ENCODE peak calls at places on chromosomes 1 and 21, in seven cellular contexts. Q is heart right ventricle; A is CD8-positive, alpha-beta T cell; V is tibial artery; L is kidney; B is lower lobe of right lung; W is sigmoid colon. G is an unnamed sample.

GRCh38 chr1:65531972-65532570 is 111.6 kb downstream of the LEPR start:
- DNase-seq in V (no peak), B (no peak), L (no peak), A (no peak), W (no peak), Q (no peak), G (no peak)

GRCh38 chr1:157671895-157672294 is 28.7 kb downstream of the FCRL3 start:
- DNase-seq in L (no peak), A (no peak), W (no peak), V (no peak), B (no peak), Q (no peak), G (no peak)

GRCh38 chr1:45994423-45994822 is 138.0 kb downstream of the PIK3R3 start:
- DNase-seq in A (no peak), W (no peak), Q (no peak), L (no peak), V (no peak), B (no peak), G (no peak)

GRCh38 chr1:221141606-221142285 is 262.5 kb downstream of the HLX start:
- DNase-seq in L (no peak), V (no peak), Q (no peak), B (no peak), A (no peak), W (no peak), G (peak; percentile 12)

GRCh38 chr21:42348762-42349161 is 2.0 kb downstream of the TFF2 start:
- DNase-seq in A (no peak), B (no peak), Q (no peak), V (peak; percentile 20), L (no peak), W (no peak), G (no peak)

GRCh38 chr1:86706018-86706417 is 1.6 kb downstream of the SH3GLB1 start:
- DNase-seq in Q (no peak), W (no peak), L (no peak), B (no peak), A (no peak), V (no peak), G (no peak)

GRCh38 chr1:17729248-17729647 is 25.9 kb upstream of the ACTL8 start:
- DNase-seq in Q (no peak), L (no peak), V (no peak), B (no peak), A (no peak), W (no peak), G (no peak)

GRCh38 chr1:29543586-29543985 is 307.3 kb downstream of the PTPRU start:
- DNase-seq in B (no peak), W (peak; percentile 24), A (no peak), L (no peak), V (peak; percentile 49), Q (no peak), G (no peak)

GRCh38 chr1:219430419-219430818 is 182.5 kb downstream of the ZC3H11B start:
- DNase-seq in B (no peak), W (no peak), A (no peak), Q (no peak), L (no peak), V (no peak), G (no peak)

GRCh38 chr1:59379028-59379728 is 82.3 kb downstream of the FGGY start:
- DNase-seq in L (no peak), V (no peak), W (no peak), Q (no peak), B (no peak), A (no peak), G (no peak)

GRCh38 chr1:24102966-24103365 is 9.0 kb downstream of the MYOM3 start:
- DNase-seq in W (no peak), A (no peak), L (no peak), Q (peak; percentile 75), B (peak; percentile 59), V (peak; percentile 74), G (no peak)

GRCh38 chr1:17618558-17619247 is 79.2 kb downstream of the ARHGEF10L start:
- DNase-seq in W (no peak), Q (no peak), V (peak; percentile 92), L (no peak), B (no peak), A (no peak), G (no peak)

GRCh38 chr1:7471836-7472235 is 299.3 kb upstream of the VAMP3 start:
- DNase-seq in A (no peak), V (no peak), W (no peak), B (no peak), L (peak; percentile 90), Q (no peak), G (peak; percentile 61)

GRCh38 chr1:40001456-40001855 is 39.1 kb upstream of the CAP1 start:
- DNase-seq in L (no peak), Q (no peak), A (no peak), V (no peak), B (no peak), W (no peak), G (no peak)

GRCh38 chr1:7616953-7617352 is 154.1 kb upstream of the VAMP3 start:
- DNase-seq in V (peak; percentile 54), L (no peak), Q (peak; percentile 63), A (no peak), W (peak; percentile 39), B (no peak), G (no peak)

GRCh38 chr1:45989249-45989648 is 143.2 kb downstream of the PIK3R3 start:
- DNase-seq in W (no peak), B (no peak), L (no peak), A (no peak), Q (no peak), V (no peak), G (no peak)

GRCh38 chr1:42817440-42817767 is 207 bp upstream of the SVBP start:
- DNase-seq in W (no peak), B (no peak), A (no peak), Q (no peak), L (no peak), V (no peak), G (no peak)

GRCh38 chr21:39737376-39738000 is 7.5 kb upstream of the IGSF5 start:
- DNase-seq in B (no peak), L (no peak), V (no peak), A (no peak), W (no peak), Q (no peak), G (no peak)

GRCh38 chr1:34262023-34262422 is 85.3 kb downstream of the C1orf94 start:
- DNase-seq in Q (no peak), A (no peak), V (no peak), W (no peak), B (no peak), L (no peak), G (no peak)

GRCh38 chr1:156073740-156074139 is 8.5 kb downstream of the MEX3A start:
- DNase-seq in Q (no peak), B (no peak), L (no peak), A (no peak), V (no peak), W (no peak), G (no peak)

GRCh38 chr1:156074661-156075060 is 7.6 kb downstream of the MEX3A start:
- DNase-seq in Q (no peak), W (no peak), L (no peak), V (no peak), A (no peak), B (no peak), G (no peak)

GRCh38 chr1:156076609-156077429 is 5.4 kb downstream of the MEX3A start:
- DNase-seq in V (no peak), A (no peak), L (peak; percentile 84), W (peak; percentile 78), Q (peak; percentile 63), B (peak; percentile 64), G (peak; percentile 68)

GRCh38 chr1:156075775-156076204 is 6.5 kb downstream of the MEX3A start:
- DNase-seq in B (no peak), Q (no peak), L (no peak), A (no peak), W (no peak), V (no peak), G (no peak)

DNA sequence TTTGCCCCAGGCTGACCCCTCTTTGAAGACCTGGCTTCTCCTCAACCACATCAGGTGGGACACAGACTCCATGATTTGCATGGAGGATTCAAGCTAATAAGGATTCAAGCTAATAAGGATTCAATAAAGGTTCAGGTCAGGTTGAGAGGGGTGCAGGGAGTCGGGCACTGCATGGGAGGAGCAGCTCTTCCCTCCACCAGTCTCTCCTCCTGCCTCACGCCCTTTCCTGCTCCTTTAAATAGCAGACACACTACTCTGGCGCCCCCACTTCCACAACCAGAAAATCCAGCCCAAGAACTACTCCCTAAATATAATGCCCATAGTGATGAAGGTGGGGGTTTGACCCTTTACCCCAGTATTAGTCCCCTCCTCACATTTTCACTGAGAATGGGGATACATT is 7.1 kb downstream of the MEX3A start:
- DNase-seq in V (no peak), B (no peak), Q (no peak), W (no peak), L (no peak), A (no peak), G (no peak)
- H3K4me3 ChIP-seq in V (no peak overlapping the region), B (no peak overlapping the region), Q (no peak overlapping the region), W (no peak overlapping the region), L (no peak overlapping the region), A (no peak overlapping the region), G (no peak overlapping the region)

GRCh38 chr1:162728597-162728996 is 61.9 kb upstream of the HSD17B7 start:
- DNase-seq in W (no peak), Q (no peak), L (no peak), A (no peak), B (no peak), V (no peak), G (no peak)

GRCh38 chr1:162732566-162733335 is 57.8 kb upstream of the HSD17B7 start:
- DNase-seq in B (no peak), W (peak; percentile 86), V (peak; percentile 79), Q (peak; percentile 21), L (peak; percentile 79), A (no peak), G (no peak)

GRCh38 chr1:162733336-162733590 is 57.2 kb upstream of the HSD17B7 start:
- DNase-seq in B (no peak), Q (no peak), W (no peak), V (no peak), A (no peak), L (no peak), G (no peak)

GRCh38 chr1:162734047-162734446 is 56.5 kb upstream of the HSD17B7 start:
- DNase-seq in B (no peak), A (no peak), Q (no peak), W (no peak), L (no peak), V (no peak), G (no peak)

DNA sequence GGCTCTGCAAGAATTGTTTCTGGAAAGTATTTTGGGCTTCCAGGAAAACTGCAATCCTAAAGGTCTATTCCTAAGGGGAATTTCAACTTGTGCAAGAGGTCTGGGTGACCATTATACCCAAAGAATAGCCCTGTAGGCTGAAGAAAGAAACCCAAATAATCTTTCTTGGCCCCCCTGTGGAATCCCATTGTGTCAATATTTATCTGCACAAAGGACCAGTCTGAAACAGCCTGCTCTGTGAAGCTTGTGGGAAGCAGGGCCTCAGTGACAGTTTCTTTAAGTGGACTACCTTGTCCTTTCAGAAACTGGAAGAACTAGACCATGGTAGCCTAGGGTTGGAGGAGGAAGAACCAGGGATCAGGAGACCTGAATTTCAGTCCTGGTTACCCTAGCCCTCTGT is 58.4 kb upstream of the HSD17B7 start:
- DNase-seq in Q (no peak), W (no peak), V (no peak), A (no peak), B (no peak), L (no peak), G (no peak)
- H3K4me3 ChIP-seq in Q (no peak overlapping the region), W (no peak overlapping the region), V (no peak overlapping the region), A (no peak overlapping the region), B (no peak overlapping the region), L (no peak overlapping the region), G (no peak overlapping the region)

GRCh38 chr1:20624709-20625108 is 8.5 kb upstream of the PINK1 start:
- DNase-seq in B (no peak), A (no peak), L (no peak), Q (no peak), V (no peak), W (no peak), G (no peak)
- H3K4me3 ChIP-seq in B (no peak overlapping the region), A (no peak overlapping the region), L (no peak overlapping the region), Q (no peak overlapping the region), V (no peak overlapping the region), W (no peak overlapping the region), G (no peak overlapping the region)

GRCh38 chr1:27009601-27010197 is 3.0 kb downstream of the TENT5B start:
- DNase-seq in L (peak; percentile 91), W (peak; percentile 80), B (peak; percentile 64), Q (peak; percentile 50), A (no peak), V (no peak), G (no peak)
- H3K4me3 ChIP-seq in L (no peak overlapping the region), W (peak overlapping the region; percentile 57), B (peak overlapping the region; percentile 56), Q (no peak overlapping the region), A (no peak overlapping the region), V (peak overlapping the region; percentile 99), G (no peak overlapping the region)

G was measured in foreskin fibroblast.